ENCODE peak calls at places on chromosome 19, in four cellular contexts. One of them, this sample, is unnamed.

GRCh38 chr19:46737761-46738171 is 8.1 kb upstream of the FKRP start:
- DNase-seq in AG09309: no peak
- DNase-seq in right lobe of liver: no peak
- DNase-seq in mucosa of descending colon: no peak
- DNase-seq in this sample: no peak

GRCh38 chr19:28908941-28909340 is 304.0 kb downstream of the UQCRFS1 start:
- DNase-seq in AG09309: no peak
- DNase-seq in right lobe of liver: no peak
- DNase-seq in mucosa of descending colon: no peak
- DNase-seq in this sample: no peak

GRCh38 chr19:8592231-8593009 is 15.2 kb upstream of the MYO1F start:
- DNase-seq in AG09309: peak; percentile 66
- DNase-seq in right lobe of liver: peak; percentile 92
- DNase-seq in mucosa of descending colon: peak; percentile 87
- DNase-seq in this sample: peak; percentile 61

GRCh38 chr19:3818479-3818878 is 32.3 kb upstream of the MATK start:
- DNase-seq in AG09309: peak; percentile 13
- DNase-seq in right lobe of liver: no peak
- DNase-seq in mucosa of descending colon: no peak
- DNase-seq in this sample: no peak

GRCh38 chr19:44577566-44577874 is 35.8 kb upstream of the IGSF23 start:
- DNase-seq in AG09309: no peak
- DNase-seq in right lobe of liver: no peak
- DNase-seq in mucosa of descending colon: no peak
- DNase-seq in this sample: no peak

GRCh38 chr19:7617172-7617571 is 12.2 kb downstream of the XAB2 start:
- DNase-seq in AG09309: no peak
- DNase-seq in right lobe of liver: no peak
- DNase-seq in mucosa of descending colon: no peak
- DNase-seq in this sample: no peak

GRCh38 chr19:41621654-41622053 is 5.2 kb downstream of the CEACAM4 start:
- DNase-seq in AG09309: no peak
- DNase-seq in right lobe of liver: no peak
- DNase-seq in mucosa of descending colon: no peak
- DNase-seq in this sample: no peak

GRCh38 chr19:23698711-23699520 is 11.9 kb upstream of the ZNF675 start:
- DNase-seq in AG09309: no peak
- DNase-seq in right lobe of liver: no peak
- DNase-seq in mucosa of descending colon: peak; percentile 41
- DNase-seq in this sample: no peak

GRCh38 chr19:57914517-57914916 is 1.9 kb downstream of the ZNF417 start:
- DNase-seq in AG09309: no peak
- DNase-seq in right lobe of liver: no peak
- DNase-seq in mucosa of descending colon: no peak
- DNase-seq in this sample: no peak

GRCh38 chr19:46739290-46739771 is 6.5 kb upstream of the FKRP start:
- DNase-seq in AG09309: no peak
- DNase-seq in right lobe of liver: no peak
- DNase-seq in mucosa of descending colon: no peak
- DNase-seq in this sample: no peak

GRCh38 chr19:10551698-10552301 is 8.1 kb downstream of the ATG4D start:
- DNase-seq in AG09309: no peak
- DNase-seq in right lobe of liver: no peak
- DNase-seq in mucosa of descending colon: peak; percentile 56
- DNase-seq in this sample: no peak

GRCh38 chr19:4730740-4731171 is 7.1 kb upstream of the DPP9 start:
- DNase-seq in AG09309: no peak
- DNase-seq in right lobe of liver: no peak
- DNase-seq in mucosa of descending colon: peak; percentile 66
- DNase-seq in this sample: no peak

GRCh38 chr19:38557205-38557799 is 60.5 kb downstream of the MAP4K1 start:
- DNase-seq in AG09309: no peak
- DNase-seq in right lobe of liver: no peak
- DNase-seq in mucosa of descending colon: peak; percentile 58
- DNase-seq in this sample: no peak

DNA sequence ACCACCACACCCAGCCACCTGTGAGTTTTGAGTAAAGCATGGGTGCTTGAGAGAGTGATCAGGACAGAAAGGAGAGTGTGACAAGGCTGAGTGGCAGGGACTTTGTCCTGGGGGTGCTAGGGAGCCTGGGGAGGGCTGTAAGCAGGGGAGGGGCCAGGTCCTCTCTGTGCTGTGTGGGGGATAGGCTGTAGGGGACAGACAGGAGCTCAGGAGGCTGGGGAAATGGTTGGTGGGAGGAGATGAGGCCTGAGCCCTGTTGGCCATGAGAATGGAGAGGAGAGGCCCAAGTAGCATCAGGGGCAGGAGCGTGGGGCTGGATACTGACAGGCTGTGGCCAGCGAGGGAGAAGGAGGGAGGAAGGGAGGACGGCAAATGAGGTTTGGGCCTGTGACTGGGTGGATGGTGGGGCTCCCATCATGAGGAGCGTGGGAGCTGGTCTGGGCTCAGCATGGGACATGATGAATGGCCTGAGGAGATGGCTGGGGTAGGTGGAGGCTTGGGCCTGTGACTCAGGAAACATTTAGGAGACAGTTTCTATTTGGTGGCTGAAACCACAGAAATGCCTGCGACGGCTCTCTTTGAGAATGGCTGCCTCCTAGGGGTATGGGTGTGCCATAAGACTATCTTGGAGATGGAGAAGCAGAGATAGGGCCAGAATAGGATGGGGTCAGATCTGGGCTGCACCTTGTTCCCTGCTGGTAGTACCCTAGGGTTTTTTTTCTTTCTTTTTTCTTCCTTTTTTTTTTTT is 25.0 kb downstream of the GRIN2D start:
- DNase-seq in AG09309: no peak
- DNase-seq in right lobe of liver: no peak
- DNase-seq in mucosa of descending colon: no peak
- DNase-seq in this sample: no peak
- TF ChIP-seq CTCF in AG09309: peak; percentile 39
- TF ChIP-seq CTCF in right lobe of liver: no peak
- TF ChIP-seq CTCF in mucosa of descending colon: no peak
- TF ChIP-seq CTCF in this sample: peak; percentile 24

GRCh38 chr19:55622242-55622969 is 2.0 kb downstream of the ZNF784 start:
- DNase-seq in AG09309: no peak
- DNase-seq in right lobe of liver: no peak
- DNase-seq in mucosa of descending colon: no peak
- DNase-seq in this sample: no peak
- H3K4me3 ChIP-seq in AG09309: no peak overlapping the region
- H3K4me3 ChIP-seq in right lobe of liver: no peak overlapping the region
- H3K4me3 ChIP-seq in mucosa of descending colon: no peak overlapping the region
- H3K4me3 ChIP-seq in this sample: no peak overlapping the region

GRCh38 chr19:2269244-2270156 is 12.5 kb downstream of the PEAK3 start:
- DNase-seq in AG09309: peak; percentile 84
- DNase-seq in right lobe of liver: peak; percentile 98
- DNase-seq in mucosa of descending colon: peak; percentile 99
- DNase-seq in this sample: peak; percentile 56
- TF ChIP-seq CTCF in AG09309: no peak
- TF ChIP-seq CTCF in right lobe of liver: no peak
- TF ChIP-seq CTCF in mucosa of descending colon: peak; percentile 21
- TF ChIP-seq CTCF in this sample: no peak

GRCh38 chr19:2237869-2238153 is 1.2 kb downstream of the SF3A2 start:
- DNase-seq in AG09309: no peak
- DNase-seq in right lobe of liver: no peak
- DNase-seq in mucosa of descending colon: no peak
- DNase-seq in this sample: no peak
- H3K4me3 ChIP-seq in AG09309: peak overlapping the region; percentile 78
- H3K4me3 ChIP-seq in right lobe of liver: peak overlapping the region; percentile 77
- H3K4me3 ChIP-seq in mucosa of descending colon: no peak overlapping the region
- H3K4me3 ChIP-seq in this sample: peak overlapping the region; percentile 83

GRCh38 chr19:18470787-18471186 is 32.9 kb upstream of the ISYNA1 start:
- DNase-seq in AG09309: no peak
- DNase-seq in right lobe of liver: no peak
- DNase-seq in mucosa of descending colon: no peak
- DNase-seq in this sample: no peak

GRCh38 chr19:18468930-18469244 is 31.0 kb upstream of the ISYNA1 start:
- DNase-seq in AG09309: no peak
- DNase-seq in right lobe of liver: no peak
- DNase-seq in mucosa of descending colon: no peak
- DNase-seq in this sample: no peak

GRCh38 chr19:18468517-18468916 is 30.6 kb upstream of the ISYNA1 start:
- DNase-seq in AG09309: no peak
- DNase-seq in right lobe of liver: peak; percentile 65
- DNase-seq in mucosa of descending colon: no peak
- DNase-seq in this sample: no peak

GRCh38 chr19:18469245-18470107 is 31.5 kb upstream of the ISYNA1 start:
- DNase-seq in AG09309: no peak
- DNase-seq in right lobe of liver: peak; percentile 77
- DNase-seq in mucosa of descending colon: peak; percentile 76
- DNase-seq in this sample: no peak

GRCh38 chr19:18470153-18470552 is 32.2 kb upstream of the ISYNA1 start:
- DNase-seq in AG09309: no peak
- DNase-seq in right lobe of liver: peak; percentile 61
- DNase-seq in mucosa of descending colon: no peak
- DNase-seq in this sample: no peak
- TF ChIP-seq CTCF in AG09309: peak; percentile 56
- TF ChIP-seq CTCF in right lobe of liver: peak; percentile 68
- TF ChIP-seq CTCF in mucosa of descending colon: no peak
- TF ChIP-seq CTCF in this sample: peak; percentile 38

GRCh38 chr19:51019544-51019925 is at the start of gene KLK10:
- DNase-seq in AG09309: no peak
- DNase-seq in right lobe of liver: no peak
- DNase-seq in mucosa of descending colon: no peak
- DNase-seq in this sample: no peak
- H3K4me3 ChIP-seq in AG09309: no peak within 1 kb of the TSS
- H3K4me3 ChIP-seq in right lobe of liver: no peak within 1 kb of the TSS
- H3K4me3 ChIP-seq in mucosa of descending colon: no peak within 1 kb of the TSS
- H3K4me3 ChIP-seq in this sample: no peak within 1 kb of the TSS

DNA sequence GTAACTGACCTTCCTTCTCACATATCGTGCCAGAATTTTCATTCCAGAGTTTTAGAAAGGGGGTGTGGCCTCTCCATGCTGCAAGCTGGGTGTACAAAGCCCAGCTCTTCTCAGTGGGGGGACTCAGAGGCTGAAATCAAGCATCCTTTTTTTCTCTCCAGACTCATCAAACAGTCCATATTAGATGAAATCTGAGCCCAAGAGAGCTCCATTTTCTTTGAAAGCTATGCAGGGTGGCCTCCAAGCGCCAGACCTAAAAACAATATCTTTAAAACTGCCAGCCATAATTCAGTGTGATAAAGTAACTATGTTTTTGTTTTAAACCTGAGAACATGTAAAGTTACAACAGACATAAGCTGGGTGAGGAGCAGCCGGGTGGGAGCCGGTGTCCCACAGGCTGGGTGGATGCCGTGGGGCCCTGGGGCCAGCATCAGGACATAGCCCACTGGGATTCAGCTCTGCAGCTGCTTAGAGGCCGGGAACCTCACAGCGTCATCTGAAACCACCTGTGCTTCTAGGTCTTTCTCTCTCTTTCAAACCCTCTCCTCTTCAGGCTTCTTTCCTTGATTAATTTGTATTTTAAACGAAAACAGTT is 249.2 kb downstream of the ZNF536 start:
- DNase-seq in AG09309: no peak
- DNase-seq in right lobe of liver: no peak
- DNase-seq in mucosa of descending colon: no peak
- DNase-seq in this sample: no peak
- TF ChIP-seq CTCF in AG09309: no peak
- TF ChIP-seq CTCF in right lobe of liver: no peak
- TF ChIP-seq CTCF in mucosa of descending colon: no peak
- TF ChIP-seq CTCF in this sample: no peak

GRCh38 chr19:33193864-33194362 is at the start of gene LRP3:
- DNase-seq in AG09309: no peak
- DNase-seq in right lobe of liver: peak; percentile 75
- DNase-seq in mucosa of descending colon: peak; percentile 57
- DNase-seq in this sample: no peak
- H3K4me3 ChIP-seq in AG09309: peak within 1 kb of the TSS; percentile 73
- H3K4me3 ChIP-seq in right lobe of liver: peak within 1 kb of the TSS; percentile 69
- H3K4me3 ChIP-seq in mucosa of descending colon: peak within 1 kb of the TSS; percentile 17
- H3K4me3 ChIP-seq in this sample: peak within 1 kb of the TSS; percentile 61

DNA sequence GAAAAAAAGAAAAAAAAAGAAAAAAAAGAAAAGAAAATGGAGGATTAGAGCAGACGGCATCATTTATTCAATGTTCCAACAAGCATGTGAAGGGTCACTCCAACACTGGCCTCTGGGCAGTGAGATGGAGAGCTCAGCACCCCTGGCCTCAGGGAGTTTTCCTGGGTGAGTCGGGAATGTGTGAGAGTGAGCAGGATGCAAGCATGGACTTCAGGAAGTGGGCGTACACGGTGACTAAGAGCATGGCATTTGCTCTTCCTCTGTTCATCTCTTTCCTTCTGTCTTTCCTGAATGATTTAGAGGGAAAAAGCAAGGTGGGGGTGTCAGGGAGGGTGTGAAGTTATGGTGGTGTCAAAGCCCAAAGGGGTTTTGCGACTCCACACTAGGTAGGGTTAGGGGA is 682 bp upstream of the CABP5 start:
- DNase-seq in AG09309: no peak
- DNase-seq in right lobe of liver: no peak
- DNase-seq in mucosa of descending colon: no peak
- DNase-seq in this sample: no peak
- TF ChIP-seq CTCF in AG09309: no peak
- TF ChIP-seq CTCF in right lobe of liver: no peak
- TF ChIP-seq CTCF in mucosa of descending colon: no peak
- TF ChIP-seq CTCF in this sample: no peak

This sample was measured in AG04449.